ENCODE peak calls at places on chromosomes 7 and 10, in five cellular contexts. P is mammary epithelial cell, T is astrocyte, F is HCT116, C is GM23338. I is an unnamed sample.

GRCh38 chr7:3200504-3200903 is 100.5 kb upstream of the SDK1 start:
- DNase-seq in P (peak), T (peak), F (peak), C (peak), I (peak)

GRCh38 chr10:131997366-131998049 is 15.8 kb upstream of the BNIP3 start:
- DNase-seq in P (no peak), T (no peak), F (no peak), C (peak), I (peak)

GRCh38 chr7:108684629-108685028 is 115.0 kb downstream of the DNAJB9 start:
- DNase-seq in P (no peak), T (no peak), F (peak), C (no peak), I (peak)

GRCh38 chr7:104963378-104963990 is 50.5 kb upstream of the KMT2E start:
- DNase-seq in P (no peak), T (no peak), F (no peak), C (no peak), I (no peak)

GRCh38 chr10:73967544-73967943 is 30.4 kb upstream of the VCL start:
- DNase-seq in P (no peak), T (no peak), F (no peak), C (peak), I (no peak)

GRCh38 chr10:121668336-121669009 is 70.2 kb upstream of the FGFR2 start:
- DNase-seq in P (peak), T (peak), F (no peak), C (peak), I (no peak)

GRCh38 chr7:108291791-108292440 is 161.8 kb upstream of the LAMB4 start:
- DNase-seq in P (no peak), T (no peak), F (no peak), C (no peak), I (peak)

GRCh38 chr10:44419790-44420549 is 35.1 kb upstream of the CXCL12 start:
- DNase-seq in P (no peak), T (no peak), F (no peak), C (no peak), I (no peak)

GRCh38 chr7:135211179-135211945 is at the start of gene WDR91:
- DNase-seq in P (peak), T (peak), F (peak), C (peak), I (peak)

GRCh38 chr7:43314379-43315158 is 202.1 kb downstream of the HECW1 start:
- DNase-seq in P (no peak), T (no peak), F (no peak), C (no peak), I (no peak)

GRCh38 chr7:73828107-73828803 is 2.5 kb upstream of the CLDN4 start:
- DNase-seq in P (peak), T (peak), F (peak), C (no peak), I (peak)

GRCh38 chr7:2635810-2636701 is 4.3 kb downstream of the TTYH3 start:
- DNase-seq in P (no peak), T (no peak), F (no peak), C (no peak), I (no peak)

GRCh38 chr10:6621536-6621935 is 41.5 kb upstream of the PRKCQ start:
- DNase-seq in P (peak), T (peak), F (no peak), C (no peak), I (no peak)

GRCh38 chr10:33612551-33612950 is 278.1 kb upstream of the NRP1 start:
- DNase-seq in P (peak), T (peak), F (no peak), C (no peak), I (peak)

GRCh38 chr7:105656922-105657521 is 75.7 kb upstream of the EFCAB10 start:
- DNase-seq in P (no peak), T (no peak), F (peak), C (peak), I (no peak)

GRCh38 chr7:112990619-112991018 is 96.0 kb downstream of the GPR85 start:
- DNase-seq in P (peak), T (peak), F (no peak), C (no peak), I (peak)

GRCh38 chr7:50304911-50305621 is 550 bp downstream of the IKZF1 start:
- DNase-seq in P (no peak), T (no peak), F (no peak), C (peak), I (no peak)

GRCh38 chr10:104641150-104642000 is at the start of gene SORCS3:
- DNase-seq in P (no peak), T (no peak), F (no peak), C (peak), I (no peak)

GRCh38 chr10:104642311-104643022 is 1.4 kb downstream of the SORCS3 start:
- DNase-seq in P (no peak), T (peak), F (no peak), C (peak), I (peak)

GRCh38 chr10:104640339-104641149 is 546 bp upstream of the SORCS3 start:
- DNase-seq in P (no peak), T (no peak), F (no peak), C (peak), I (no peak)

GRCh38 chr10:104643023-104643663 is 2.1 kb downstream of the SORCS3 start:
- DNase-seq in P (no peak), T (no peak), F (no peak), C (no peak), I (no peak)

DNA sequence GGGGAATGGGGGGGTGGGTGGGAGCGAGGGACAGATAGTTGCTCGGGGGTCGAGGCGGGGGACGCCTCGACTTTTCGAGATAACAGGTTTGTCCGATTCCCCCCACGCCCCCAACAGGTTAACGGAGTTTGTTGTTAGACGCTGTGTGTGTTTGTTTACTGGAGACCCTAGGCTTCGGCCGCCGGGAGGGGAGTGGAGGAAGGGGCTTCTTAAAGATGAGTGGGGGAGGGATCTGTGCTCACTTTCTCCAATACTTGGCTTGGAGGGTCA is 846 bp downstream of the SORCS3 start:
- DNase-seq in P (no peak), T (no peak), F (no peak), C (peak), I (no peak)
- TF ChIP-seq EZH2 in P (no peak), T (no peak), F (no peak), C (peak), I (no peak)

GRCh38 chr7:150876817-150877526 is 24.7 kb downstream of the AOC1 start:
- DNase-seq in P (peak), T (peak), F (peak), C (peak), I (peak)
- TF ChIP-seq CTCF in P (peak), T (peak), F (peak), C (peak), I (peak)

GRCh38 chr10:67476201-67476600 is 219.8 kb downstream of the CTNNA3 start:
- DNase-seq in P (no peak), T (no peak), F (no peak), C (peak), I (no peak)
- TF ChIP-seq EZH2 in P (no peak), T (no peak), F (no peak), C (no peak), I (no peak)

DNA sequence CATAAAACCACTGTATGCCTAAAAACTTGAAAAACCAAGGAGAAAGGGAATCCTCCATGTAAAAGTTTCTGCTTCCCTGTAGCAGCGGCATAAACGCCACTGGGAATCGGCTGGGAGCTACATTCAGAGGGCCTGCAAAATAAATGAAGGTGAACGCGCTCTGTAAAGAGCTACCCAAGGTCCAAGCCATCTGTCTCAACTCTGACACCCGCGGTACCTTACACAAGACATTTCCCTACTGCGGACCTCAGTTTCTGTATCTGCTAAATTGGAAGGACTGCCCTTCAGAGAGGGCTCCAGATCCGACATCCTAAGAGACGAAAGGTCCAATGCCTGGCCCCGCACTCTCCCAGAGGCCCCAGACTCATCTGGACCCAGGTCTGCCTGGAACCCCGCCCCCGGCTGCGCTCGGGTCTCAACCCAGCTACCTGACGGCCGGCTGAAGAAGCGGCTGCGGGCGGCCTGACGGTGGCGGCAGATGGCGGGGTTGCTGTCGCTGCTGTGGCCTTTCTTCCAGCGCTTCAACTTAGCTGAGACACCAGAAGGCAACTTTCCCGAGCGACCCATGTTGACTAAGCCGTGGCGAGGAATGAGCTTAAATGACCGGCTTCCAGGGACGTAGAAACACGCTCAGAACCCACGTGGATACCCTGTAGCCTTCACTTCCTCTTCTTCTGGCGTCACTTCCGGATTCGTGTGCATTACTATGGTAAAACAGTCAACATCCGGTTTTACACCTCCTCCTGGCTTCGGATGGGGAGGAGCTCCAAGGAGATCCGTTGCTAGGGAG is at the start of gene RRP12:
- DNase-seq in P (peak), T (peak), F (peak), C (peak), I (peak)
- TF ChIP-seq CTCF in P (peak), T (no peak), F (no peak), C (no peak), I (no peak)

I was measured in fibroblast of lung.